ENCODE peak calls at places on chromosomes 16 and 17, in six cellular contexts. One of them, this sample, is unnamed.

GRCh38 chr17:60463157-60463820 is 41.0 kb downstream of the CHCT1 start:
- DNase-seq in activated B cell treated with CpG ODN at 0.5 μM for 24 hours: no peak
- DNase-seq in fibroblast of lung: no peak
- DNase-seq in neural crest cell: no peak
- DNase-seq in B cell: no peak
- DNase-seq in glutamatergic neuron: no peak
- DNase-seq in this sample: no peak

GRCh38 chr16:25575363-25575762 is 116.4 kb upstream of the HS3ST4 start:
- DNase-seq in activated B cell treated with CpG ODN at 0.5 μM for 24 hours: no peak
- DNase-seq in fibroblast of lung: no peak
- DNase-seq in neural crest cell: no peak
- DNase-seq in B cell: no peak
- DNase-seq in glutamatergic neuron: no peak
- DNase-seq in this sample: no peak

GRCh38 chr17:50267074-50267841 is 7.0 kb upstream of the TMEM92 start:
- DNase-seq in activated B cell treated with CpG ODN at 0.5 μM for 24 hours: peak
- DNase-seq in fibroblast of lung: no peak
- DNase-seq in neural crest cell: no peak
- DNase-seq in B cell: no peak
- DNase-seq in glutamatergic neuron: no peak
- DNase-seq in this sample: no peak

GRCh38 chr16:11114366-11115164 is 141.4 kb downstream of the SOCS1 start:
- DNase-seq in activated B cell treated with CpG ODN at 0.5 μM for 24 hours: no peak
- DNase-seq in fibroblast of lung: no peak
- DNase-seq in neural crest cell: no peak
- DNase-seq in B cell: no peak
- DNase-seq in glutamatergic neuron: no peak
- DNase-seq in this sample: no peak

GRCh38 chr17:48460055-48460454 is 30.0 kb upstream of the SKAP1 start:
- DNase-seq in activated B cell treated with CpG ODN at 0.5 μM for 24 hours: no peak
- DNase-seq in fibroblast of lung: no peak
- DNase-seq in neural crest cell: no peak
- DNase-seq in B cell: no peak
- DNase-seq in glutamatergic neuron: no peak
- DNase-seq in this sample: no peak

GRCh38 chr17:70613681-70614080 is 444.3 kb downstream of the KCNJ2 start:
- DNase-seq in activated B cell treated with CpG ODN at 0.5 μM for 24 hours: no peak
- DNase-seq in fibroblast of lung: no peak
- DNase-seq in neural crest cell: no peak
- DNase-seq in B cell: no peak
- DNase-seq in glutamatergic neuron: no peak
- DNase-seq in this sample: no peak

GRCh38 chr17:38729886-38730525 is at the start of gene CISD3:
- DNase-seq in activated B cell treated with CpG ODN at 0.5 μM for 24 hours: peak
- DNase-seq in fibroblast of lung: peak
- DNase-seq in neural crest cell: peak
- DNase-seq in B cell: peak
- DNase-seq in glutamatergic neuron: peak
- DNase-seq in this sample: no peak

GRCh38 chr16:50259334-50260205 is 6.8 kb upstream of the ADCY7 start:
- DNase-seq in activated B cell treated with CpG ODN at 0.5 μM for 24 hours: no peak
- DNase-seq in fibroblast of lung: peak
- DNase-seq in neural crest cell: no peak
- DNase-seq in B cell: no peak
- DNase-seq in glutamatergic neuron: peak
- DNase-seq in this sample: no peak

GRCh38 chr17:14464741-14465140 is 163.9 kb downstream of the HS3ST3B1 start:
- DNase-seq in activated B cell treated with CpG ODN at 0.5 μM for 24 hours: no peak
- DNase-seq in fibroblast of lung: peak
- DNase-seq in neural crest cell: no peak
- DNase-seq in B cell: no peak
- DNase-seq in glutamatergic neuron: no peak
- DNase-seq in this sample: no peak

GRCh38 chr17:81291662-81292061 is 3.4 kb downstream of the SLC38A10 start:
- DNase-seq in activated B cell treated with CpG ODN at 0.5 μM for 24 hours: peak
- DNase-seq in fibroblast of lung: peak
- DNase-seq in neural crest cell: peak
- DNase-seq in B cell: peak
- DNase-seq in glutamatergic neuron: peak
- DNase-seq in this sample: peak

GRCh38 chr16:82263456-82264159 is 93.6 kb upstream of the MPHOSPH6 start:
- DNase-seq in activated B cell treated with CpG ODN at 0.5 μM for 24 hours: no peak
- DNase-seq in fibroblast of lung: peak
- DNase-seq in neural crest cell: peak
- DNase-seq in B cell: peak
- DNase-seq in glutamatergic neuron: peak
- DNase-seq in this sample: no peak

DNA sequence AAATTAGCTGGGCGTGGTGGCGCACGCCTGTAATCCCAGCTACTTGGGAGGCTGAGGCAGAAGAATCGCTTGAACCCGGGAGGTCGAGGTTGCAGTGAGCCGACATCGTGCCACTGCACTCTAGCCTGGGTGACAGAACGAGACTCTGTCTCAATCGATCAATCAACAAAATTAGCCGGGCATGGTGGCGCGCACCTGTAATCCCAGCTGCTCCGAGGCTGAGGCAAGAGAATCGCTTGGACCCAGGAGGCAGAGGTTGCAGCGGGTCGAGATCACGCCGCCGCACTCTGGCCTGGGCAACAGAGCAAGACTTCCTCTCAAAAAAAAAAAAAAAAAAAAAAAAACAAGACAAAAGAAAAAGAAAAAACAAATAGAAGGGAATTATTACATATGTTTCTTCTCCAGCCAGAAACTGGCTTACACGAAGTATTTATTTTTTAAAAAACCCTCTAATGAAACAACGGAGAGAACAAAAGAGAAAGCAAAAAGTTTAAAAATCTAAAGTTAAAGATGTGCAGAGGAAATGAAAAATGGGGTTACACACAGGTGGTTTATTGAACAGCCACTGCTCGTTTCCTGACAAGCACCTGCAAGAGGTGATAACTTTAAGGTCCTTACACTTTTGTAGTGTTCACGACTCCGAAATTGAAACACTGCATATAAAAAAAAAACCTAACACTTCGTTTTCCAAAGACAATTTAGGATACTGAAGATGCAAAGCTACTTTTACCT is 1.4 kb downstream of the SYNRG start:
- DNase-seq in activated B cell treated with CpG ODN at 0.5 μM for 24 hours: peak
- DNase-seq in fibroblast of lung: no peak
- DNase-seq in neural crest cell: no peak
- DNase-seq in B cell: no peak
- DNase-seq in glutamatergic neuron: no peak
- DNase-seq in this sample: no peak
- TF ChIP-seq CTCF in activated B cell treated with CpG ODN at 0.5 μM for 24 hours: no peak
- TF ChIP-seq CTCF in fibroblast of lung: no peak
- TF ChIP-seq CTCF in neural crest cell: no peak
- TF ChIP-seq CTCF in B cell: no peak
- TF ChIP-seq CTCF in glutamatergic neuron: no peak
- TF ChIP-seq CTCF in this sample: no peak

DNA sequence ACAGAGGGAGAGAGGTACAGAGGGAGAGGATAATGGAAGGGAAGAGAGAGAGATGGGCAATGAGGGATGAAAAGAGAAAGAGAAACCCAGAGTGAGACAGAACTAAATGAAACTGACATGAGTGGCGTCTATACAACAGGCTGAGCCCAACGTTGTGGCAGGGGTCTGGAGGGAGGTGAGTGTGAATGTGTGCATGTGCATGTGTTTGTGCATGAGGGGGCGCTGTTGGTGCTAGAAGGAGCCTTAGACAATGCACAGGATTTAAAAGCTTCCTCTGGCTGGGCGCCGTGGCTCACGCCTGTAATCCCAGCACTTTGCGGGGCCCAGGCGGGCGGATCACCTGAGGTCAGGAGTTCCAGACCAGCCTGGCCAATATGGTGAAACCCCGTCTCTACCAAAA is 454.8 kb upstream of the CDH11 start:
- DNase-seq in activated B cell treated with CpG ODN at 0.5 μM for 24 hours: no peak
- DNase-seq in fibroblast of lung: no peak
- DNase-seq in neural crest cell: no peak
- DNase-seq in B cell: no peak
- DNase-seq in glutamatergic neuron: no peak
- DNase-seq in this sample: no peak
- TF ChIP-seq CTCF in activated B cell treated with CpG ODN at 0.5 μM for 24 hours: no peak
- TF ChIP-seq CTCF in fibroblast of lung: no peak
- TF ChIP-seq CTCF in neural crest cell: no peak
- TF ChIP-seq CTCF in B cell: no peak
- TF ChIP-seq CTCF in glutamatergic neuron: no peak
- TF ChIP-seq CTCF in this sample: no peak

DNA sequence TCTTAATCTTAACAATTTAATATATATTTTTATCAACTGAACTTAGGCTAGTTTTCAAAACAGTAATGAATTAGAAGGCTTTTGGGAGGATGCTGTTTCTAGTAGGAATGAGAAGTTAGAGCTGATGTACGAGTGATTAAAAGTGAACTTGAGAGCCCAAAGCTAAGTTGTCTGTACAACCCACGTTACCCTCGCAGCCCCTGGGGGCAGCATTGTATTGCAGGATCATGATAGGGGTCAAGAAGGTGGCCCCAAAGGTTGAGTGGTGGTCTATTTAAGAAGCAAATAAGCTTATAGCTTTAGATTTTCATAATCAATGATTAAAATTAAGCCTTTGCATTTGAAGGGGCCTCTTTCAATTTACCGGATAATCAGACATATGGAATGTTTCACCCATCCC is 33.7 kb upstream of the ALDH3A2 start:
- DNase-seq in activated B cell treated with CpG ODN at 0.5 μM for 24 hours: no peak
- DNase-seq in fibroblast of lung: no peak
- DNase-seq in neural crest cell: no peak
- DNase-seq in B cell: no peak
- DNase-seq in glutamatergic neuron: no peak
- DNase-seq in this sample: no peak
- TF ChIP-seq CTCF in activated B cell treated with CpG ODN at 0.5 μM for 24 hours: no peak
- TF ChIP-seq CTCF in fibroblast of lung: no peak
- TF ChIP-seq CTCF in neural crest cell: no peak
- TF ChIP-seq CTCF in B cell: no peak
- TF ChIP-seq CTCF in glutamatergic neuron: no peak
- TF ChIP-seq CTCF in this sample: no peak

DNA sequence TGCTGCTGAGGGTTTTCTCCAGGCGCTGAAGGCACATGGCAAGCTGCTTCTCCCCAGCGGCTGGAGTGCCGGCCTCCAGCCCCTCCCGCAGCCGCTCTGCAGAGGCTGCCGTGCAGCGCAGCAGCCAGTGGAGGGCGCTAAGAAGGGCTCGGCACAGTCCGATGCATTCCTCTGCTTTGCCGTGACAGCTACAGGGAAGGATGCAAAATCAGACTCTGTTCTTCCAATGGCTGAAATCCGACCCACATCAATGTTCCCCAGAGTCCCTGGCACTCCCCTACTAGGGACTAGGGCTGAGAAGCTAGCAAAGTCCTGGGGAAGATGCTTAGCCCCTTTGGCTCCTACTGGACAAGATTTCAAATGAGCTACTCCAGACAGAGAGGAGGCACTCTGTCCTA is 19.0 kb downstream of the MED24 start:
- DNase-seq in activated B cell treated with CpG ODN at 0.5 μM for 24 hours: no peak
- DNase-seq in fibroblast of lung: peak
- DNase-seq in neural crest cell: peak
- DNase-seq in B cell: no peak
- DNase-seq in glutamatergic neuron: peak
- DNase-seq in this sample: no peak
- TF ChIP-seq CTCF in activated B cell treated with CpG ODN at 0.5 μM for 24 hours: no peak
- TF ChIP-seq CTCF in fibroblast of lung: peak
- TF ChIP-seq CTCF in neural crest cell: peak
- TF ChIP-seq CTCF in B cell: peak
- TF ChIP-seq CTCF in glutamatergic neuron: peak
- TF ChIP-seq CTCF in this sample: peak

GRCh38 chr16:89344314-89344828 is 126.9 kb downstream of the ZNF778 start:
- DNase-seq in activated B cell treated with CpG ODN at 0.5 μM for 24 hours: no peak
- DNase-seq in fibroblast of lung: no peak
- DNase-seq in neural crest cell: no peak
- DNase-seq in B cell: peak
- DNase-seq in glutamatergic neuron: no peak
- DNase-seq in this sample: no peak

GRCh38 chr16:89345663-89346150 is 128.2 kb downstream of the ZNF778 start:
- DNase-seq in activated B cell treated with CpG ODN at 0.5 μM for 24 hours: no peak
- DNase-seq in fibroblast of lung: no peak
- DNase-seq in neural crest cell: no peak
- DNase-seq in B cell: peak
- DNase-seq in glutamatergic neuron: no peak
- DNase-seq in this sample: no peak

GRCh38 chr16:89343501-89344291 is 126.2 kb downstream of the ZNF778 start:
- DNase-seq in activated B cell treated with CpG ODN at 0.5 μM for 24 hours: no peak
- DNase-seq in fibroblast of lung: peak
- DNase-seq in neural crest cell: no peak
- DNase-seq in B cell: peak
- DNase-seq in glutamatergic neuron: no peak
- DNase-seq in this sample: no peak

GRCh38 chr16:89346869-89347268 is 129.4 kb downstream of the ZNF778 start:
- DNase-seq in activated B cell treated with CpG ODN at 0.5 μM for 24 hours: no peak
- DNase-seq in fibroblast of lung: no peak
- DNase-seq in neural crest cell: no peak
- DNase-seq in B cell: peak
- DNase-seq in glutamatergic neuron: no peak
- DNase-seq in this sample: no peak

GRCh38 chr16:89344846-89345577 is 127.5 kb downstream of the ZNF778 start:
- DNase-seq in activated B cell treated with CpG ODN at 0.5 μM for 24 hours: no peak
- DNase-seq in fibroblast of lung: no peak
- DNase-seq in neural crest cell: no peak
- DNase-seq in B cell: peak
- DNase-seq in glutamatergic neuron: peak
- DNase-seq in this sample: no peak
- TF ChIP-seq CTCF in activated B cell treated with CpG ODN at 0.5 μM for 24 hours: no peak
- TF ChIP-seq CTCF in fibroblast of lung: no peak
- TF ChIP-seq CTCF in neural crest cell: no peak
- TF ChIP-seq CTCF in B cell: no peak
- TF ChIP-seq CTCF in glutamatergic neuron: no peak
- TF ChIP-seq CTCF in this sample: no peak

This sample was measured in mesothelial cell of epicardium.